ENCODE peak calls at places on chromosome 10, in nine cellular contexts. J is head of caudate nucleus, K is T1000, Y is T-helper 2 cell, R is AG04450, P is astrocyte of the hippocampus, E is brain microvascular endothelial cell, L is lower leg skin, A is GM23248. M is an unnamed sample.

GRCh38 chr10:70672165-70672992 is at the start of gene ADAMTS14:
- DNase-seq in J (peak), K (peak), Y (peak), R (no peak), P (peak), E (no peak), L (no peak), A (peak), M (peak)

GRCh38 chr10:34474060-34474376 is 341.1 kb downstream of the PARD3 start:
- DNase-seq in J (no peak), K (no peak), Y (no peak), R (peak), P (no peak), E (no peak), L (no peak), A (peak), M (no peak)

GRCh38 chr10:58642283-58642682 is 129.6 kb downstream of the BICC1 start:
- DNase-seq in J (no peak), K (no peak), Y (no peak), R (no peak), P (peak), E (no peak), L (no peak), A (peak), M (no peak)

GRCh38 chr10:13399752-13400151 is 51.7 kb upstream of the SEPHS1 start:
- DNase-seq in J (no peak), K (no peak), Y (no peak), R (no peak), P (no peak), E (no peak), L (no peak), A (no peak), M (no peak)

GRCh38 chr10:133255323-133255722 is 17.7 kb downstream of the VENTX start:
- DNase-seq in J (no peak), K (no peak), Y (no peak), R (no peak), P (no peak), E (no peak), L (no peak), A (no peak), M (no peak)

GRCh38 chr10:6580279-6581029 is 378 bp upstream of the PRKCQ start:
- DNase-seq in J (peak), K (no peak), Y (peak), R (peak), P (peak), E (peak), L (peak), A (peak), M (peak)

GRCh38 chr10:102419561-102420442 is 834 bp upstream of the FBXL15 start:
- DNase-seq in J (peak), K (no peak), Y (peak), R (no peak), P (peak), E (no peak), L (no peak), A (peak), M (peak)

GRCh38 chr10:87734987-87735827 is 75.5 kb downstream of the PAPSS2 start:
- DNase-seq in J (no peak), K (peak), Y (no peak), R (peak), P (peak), E (peak), L (no peak), A (peak), M (no peak)

GRCh38 chr10:24384954-24385353 is 176.0 kb downstream of the KIAA1217 start:
- DNase-seq in J (no peak), K (no peak), Y (no peak), R (no peak), P (peak), E (no peak), L (no peak), A (no peak), M (no peak)

GRCh38 chr10:8584666-8585065 is 530.2 kb downstream of the GATA3 start:
- DNase-seq in J (no peak), K (no peak), Y (no peak), R (no peak), P (no peak), E (no peak), L (no peak), A (no peak), M (no peak)

M was measured in stimulated activated naive CD8-positive, alpha-beta T cell treated with anti-CD3 and anti-CD28 coated beads, Interleukin-15, Interleukin-2, amounts not matched to agents 100 U/mL and 50 U/mL, for 24 hours.